ENCODE peak calls at places on chromosomes 7 and 10, in five cellular contexts. I, X, T, S and L are unnamed samples.

GRCh38 chr10:28492093-28492492 is 40.8 kb upstream of the WAC start:
- DNase-seq in I (no peak), X (peak; percentile 8), T (no peak), S (no peak), L (no peak)

GRCh38 chr7:35792472-35793224 is 8.2 kb upstream of the SEPTIN7 start:
- DNase-seq in I (no peak), X (peak; percentile 7), T (no peak), S (no peak), L (no peak)

GRCh38 chr10:122051609-122052385 is 62.8 kb downstream of the TACC2 start:
- DNase-seq in I (peak; percentile 60), X (peak; percentile 89), T (no peak), S (peak; percentile 47), L (peak; percentile 70)

GRCh38 chr10:58704226-58705200 is 191.8 kb downstream of the BICC1 start:
- DNase-seq in I (no peak), X (peak; percentile 75), T (no peak), S (no peak), L (no peak)

GRCh38 chr7:42479452-42480303 is 242.7 kb upstream of the GLI3 start:
- DNase-seq in I (no peak), X (peak; percentile 44), T (no peak), S (no peak), L (no peak)

GRCh38 chr7:3439333-3440030 is 138.4 kb downstream of the SDK1 start:
- DNase-seq in I (no peak), X (peak; percentile 15), T (no peak), S (no peak), L (peak; percentile 1)

GRCh38 chr10:132248455-132249231 is 59.1 kb downstream of the STK32C start:
- DNase-seq in I (no peak), X (peak; percentile 64), T (peak; percentile 67), S (peak; percentile 61), L (no peak)

GRCh38 chr7:99894738-99895137 is 17.9 kb upstream of the OR2AE1 start:
- DNase-seq in I (no peak), X (no peak), T (no peak), S (no peak), L (no peak)

GRCh38 chr7:136677456-136678365 is 190.7 kb upstream of the CHRM2 start:
- DNase-seq in I (no peak), X (peak; percentile 95), T (no peak), S (no peak), L (no peak)

GRCh38 chr10:96092999-96093767 is 36.9 kb upstream of the ZNF518A start:
- DNase-seq in I (no peak), X (no peak), T (no peak), S (no peak), L (no peak)

GRCh38 chr7:112383671-112384417 is 66.4 kb upstream of the IFRD1 start:
- DNase-seq in I (no peak), X (peak; percentile 8), T (no peak), S (no peak), L (no peak)

GRCh38 chr7:154832557-154833138 is 170.3 kb downstream of the PAXIP1 start:
- DNase-seq in I (no peak), X (no peak), T (no peak), S (no peak), L (no peak)

GRCh38 chr10:44628921-44629320 is 244.0 kb upstream of the CXCL12 start:
- DNase-seq in I (no peak), X (peak; percentile 87), T (no peak), S (no peak), L (peak; percentile 64)